ENCODE peak calls at places on chromosomes 12 and 14, in four cellular contexts. F is endodermal cell, D is IMR-90, S is colonic mucosa. N is an unnamed sample. For H3K4me1, the result is how much of the 10 kb centered on the place peaks cover.

GRCh38 chr12:93483151-93483807 is 16.0 kb downstream of the MRPL42 start:
- DNase-seq in F (no peak), D (peak), S (peak), N (no peak)

GRCh38 chr14:62373889-62374394 is 611.7 kb downstream of the SNAPC1 start:
- DNase-seq in F (no peak), D (peak), S (no peak), N (no peak)

GRCh38 chr12:45415393-45415817 is 199.5 kb downstream of the ANO6 start:
- DNase-seq in F (no peak), D (peak), S (no peak), N (peak)

GRCh38 chr12:124289634-124290600 is 5.0 kb upstream of the RFLNA start:
- DNase-seq in F (no peak), D (peak), S (no peak), N (no peak)

GRCh38 chr12:53561590-53561953 is 54.3 kb upstream of the NPFF start:
- DNase-seq in F (no peak), D (peak), S (no peak), N (no peak)

GRCh38 chr12:116880817-116881324 is 370 bp downstream of the HRK start:
- DNase-seq in F (peak), D (peak), S (peak), N (peak)

GRCh38 chr12:1633459-1633858 is 4.4 kb downstream of the WNT5B start:
- DNase-seq in F (no peak), D (no peak), S (no peak), N (no peak)

GRCh38 chr12:76030378-76031080 is 1.0 kb downstream of the PHLDA1 start:
- DNase-seq in F (no peak), D (peak), S (peak), N (peak)

GRCh38 chr14:100608064-100608463 is 20.8 kb upstream of the BEGAIN start:
- DNase-seq in F (no peak), D (no peak), S (no peak), N (no peak)

GRCh38 chr12:50841654-50842531 is 833 bp upstream of the TMPRSS12 start:
- DNase-seq in F (no peak), D (no peak), S (no peak), N (no peak)

GRCh38 chr14:86662334-86662733 is 1132.4 kb downstream of the FLRT2 start:
- DNase-seq in F (no peak), D (no peak), S (no peak), N (no peak)

GRCh38 chr12:104154806-104155205 is 16.8 kb upstream of the NFYB start:
- DNase-seq in F (peak), D (no peak), S (no peak), N (no peak)

GRCh38 chr14:50821471-50822464 is 9.2 kb downstream of the NIN start:
- DNase-seq in F (no peak), D (no peak), S (peak), N (peak)

GRCh38 chr12:43370299-43370698 is 181.7 kb downstream of the ADAMTS20 start:
- DNase-seq in F (no peak), D (peak), S (no peak), N (no peak)

GRCh38 chr12:95633049-95633545 is 81.8 kb upstream of the USP44 start:
- DNase-seq in F (no peak), D (peak), S (peak), N (no peak)

GRCh38 chr12:58841058-58841798 is 79.1 kb downstream of the LRIG3 start:
- DNase-seq in F (peak), D (no peak), S (no peak), N (no peak)

GRCh38 chr12:6335451-6336078 is 6.3 kb downstream of the TNFRSF1A start:
- DNase-seq in F (peak), D (peak), S (peak), N (peak)

DNA sequence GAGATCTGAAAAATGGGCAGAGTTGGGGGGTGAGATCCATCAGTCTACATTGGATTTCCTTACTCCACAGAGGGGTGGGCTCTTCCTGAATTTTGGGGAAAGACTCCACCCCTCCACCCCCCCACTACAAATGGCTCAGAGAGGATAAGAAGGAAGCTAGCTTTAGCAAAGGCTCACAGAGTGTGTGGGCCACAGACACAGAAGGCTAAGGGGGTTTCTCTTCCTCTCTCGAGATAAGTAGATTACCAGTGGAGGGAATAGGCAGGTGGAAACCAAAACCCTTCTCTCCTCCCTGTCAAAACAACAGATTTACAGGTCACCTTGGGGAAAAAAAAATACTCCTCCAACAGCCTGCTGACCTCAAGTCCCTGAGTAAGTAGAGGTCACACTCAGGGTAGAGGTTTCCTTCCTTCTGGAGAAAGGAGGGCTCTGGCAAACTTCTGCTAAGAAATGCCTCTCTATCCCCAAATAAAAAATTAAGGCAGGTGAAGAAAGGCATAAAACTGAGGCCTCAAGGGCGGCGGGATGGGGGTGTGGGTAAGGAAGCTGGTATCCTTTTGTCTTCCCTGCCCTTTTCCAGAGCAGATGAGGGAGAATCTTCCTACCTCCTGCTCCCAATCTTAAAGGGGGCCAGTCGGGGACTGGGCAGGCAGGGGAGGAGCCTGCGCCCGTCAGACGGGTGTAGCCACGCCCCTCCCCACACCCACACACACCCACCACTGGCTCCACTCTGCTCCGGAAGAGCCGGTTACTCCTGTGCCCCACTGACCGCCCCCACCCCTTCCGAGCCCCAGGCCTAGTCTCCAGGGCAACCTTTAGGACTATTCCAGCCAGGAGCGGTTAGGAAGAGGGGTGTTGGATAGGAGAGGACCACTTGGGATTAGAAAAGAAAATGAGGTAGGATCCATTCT is 1.9 kb upstream of the BAZ2A start:
- DNase-seq in F (peak), D (peak), S (peak), N (peak)
- H3K9ac ChIP-seq in F (no peak), D (peak), S (peak), N (peak)

GRCh38 chr12:3284411-3284810 is 206.6 kb upstream of the PRMT8 start:
- DNase-seq in F (no peak), D (no peak), S (no peak), N (no peak)

GRCh38 chr12:3291939-3292338 is 199.1 kb upstream of the PRMT8 start:
- DNase-seq in F (no peak), D (no peak), S (no peak), N (no peak)

GRCh38 chr12:3285570-3285969 is 205.4 kb upstream of the PRMT8 start:
- DNase-seq in F (no peak), D (no peak), S (no peak), N (no peak)

GRCh38 chr12:3289702-3290101 is 201.3 kb upstream of the PRMT8 start:
- DNase-seq in F (no peak), D (no peak), S (no peak), N (no peak)

DNA sequence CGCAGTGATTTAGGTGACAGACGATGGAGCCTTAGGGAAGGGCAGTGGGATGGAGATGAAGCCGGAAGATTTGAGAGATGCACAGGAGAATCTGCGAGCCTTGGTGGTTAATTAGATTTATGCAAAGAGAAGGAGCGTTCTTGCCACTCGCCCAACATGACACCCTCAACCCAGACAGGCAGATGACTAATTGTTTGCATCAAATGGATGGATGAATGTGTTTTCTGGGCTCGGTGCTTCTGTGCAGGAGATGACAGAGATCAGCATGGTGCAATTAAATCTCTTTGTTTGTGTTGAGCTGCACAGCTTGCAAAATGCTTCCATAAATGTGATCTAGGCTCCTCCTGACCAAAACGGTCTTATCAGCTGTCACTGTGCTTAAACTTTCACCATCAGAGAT is 202.3 kb upstream of the PRMT8 start:
- DNase-seq in F (no peak), D (no peak), S (no peak), N (no peak)
- H3K4me1 ChIP-seq in F (under half), D (under half), S (under half), N (under half)

GRCh38 chr14:90451443-90451842 is 54.6 kb downstream of the CALM1 start:
- DNase-seq in F (no peak), D (no peak), S (no peak), N (no peak)
- H3K27ac ChIP-seq in F (no peak), D (no peak), S (no peak), N (no peak)

DNA sequence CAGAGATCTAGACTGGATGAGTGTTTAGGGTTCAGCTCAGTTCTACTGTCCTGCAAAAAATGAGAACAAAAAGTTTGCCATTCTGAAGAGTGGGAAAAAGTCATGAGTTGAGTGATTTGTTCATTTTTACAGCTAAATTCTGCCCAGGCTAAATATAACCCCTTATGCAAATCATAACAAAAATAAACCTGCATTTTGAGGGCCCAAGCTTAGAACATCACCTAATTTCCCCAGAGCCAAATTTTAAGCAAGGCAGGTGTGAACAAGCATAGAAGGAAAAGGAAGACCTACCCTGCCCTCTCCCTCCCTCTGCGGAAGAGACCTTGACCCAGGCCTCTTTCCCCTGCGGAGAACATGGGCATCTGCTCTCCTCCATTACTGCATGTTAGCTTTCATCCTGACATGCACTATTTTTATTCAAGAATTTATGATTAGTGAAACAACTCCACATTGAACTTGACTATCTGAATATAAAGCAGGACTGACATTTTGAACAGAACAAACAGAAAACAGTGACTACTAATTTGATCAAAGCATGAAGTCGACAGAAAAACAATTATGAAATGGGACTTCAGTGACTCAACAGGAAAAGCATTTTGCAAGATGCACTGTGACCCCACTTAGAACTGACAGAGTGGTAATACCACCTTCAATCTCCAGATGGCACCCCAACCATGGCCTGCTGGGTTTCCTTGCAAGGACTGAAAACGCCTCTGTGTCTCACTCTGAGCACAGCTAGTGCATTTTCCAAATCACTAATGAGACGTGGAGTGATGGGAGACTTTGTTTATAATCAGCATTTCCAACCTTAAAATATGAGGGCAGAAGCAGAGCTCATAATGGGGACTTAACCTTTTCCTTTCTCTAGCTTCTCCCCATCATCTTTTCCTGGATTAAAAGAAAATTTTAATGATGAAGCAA is 30.9 kb upstream of the SELPLG start:
- DNase-seq in F (peak), D (peak), S (peak), N (peak)
- H3K9ac ChIP-seq in F (no peak), D (peak), S (peak), N (peak)

GRCh38 chr14:61119006-61119405 is 138.0 kb downstream of the SLC38A6 start:
- DNase-seq in F (no peak), D (no peak), S (no peak), N (peak)
- H3K4me1 ChIP-seq in F (under half), D (under half), S (under half), N (half or more)

GRCh38 chr12:22481557-22482104 is 62.7 kb downstream of the C2CD5 start:
- DNase-seq in F (no peak), D (no peak), S (peak), N (no peak)
- H3K27ac ChIP-seq in F (no peak), D (no peak), S (no peak), N (no peak)

GRCh38 chr14:95538801-95539509 is 4.1 kb downstream of the GLRX5 start:
- DNase-seq in F (peak), D (no peak), S (no peak), N (no peak)
- H3K9ac ChIP-seq in F (no peak), D (no peak), S (no peak), N (no peak)

DNA sequence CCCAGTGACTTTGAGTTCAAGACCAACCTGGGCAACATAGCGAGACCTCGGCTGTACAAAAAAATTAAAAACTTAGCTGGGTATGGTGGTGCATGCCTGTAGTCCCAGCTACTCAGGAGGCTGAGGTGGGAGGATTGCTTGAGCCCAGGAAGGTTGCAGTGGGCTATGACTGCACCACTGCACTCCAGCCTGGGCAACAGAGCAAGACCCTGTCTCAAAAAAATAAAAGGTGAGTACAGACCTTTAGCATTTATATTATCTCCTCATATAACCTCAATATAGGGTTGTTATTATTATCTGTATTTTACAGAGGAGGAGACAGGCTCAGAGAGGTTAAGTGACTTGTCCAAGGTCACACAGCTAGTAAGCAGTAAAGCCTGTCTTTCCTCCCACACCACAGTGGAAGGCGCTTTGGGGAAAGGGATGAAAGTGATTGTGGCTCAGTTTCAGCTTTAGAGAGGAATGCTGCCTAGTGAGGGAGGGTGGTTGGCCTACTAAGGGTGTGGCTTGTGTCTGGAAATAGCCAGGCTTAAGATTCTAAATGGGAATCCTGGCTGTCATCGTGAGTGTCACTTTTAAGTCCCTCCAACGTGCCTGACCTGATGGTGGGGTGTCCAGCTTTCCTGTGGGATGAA is 7.2 kb downstream of the TPCN1 start:
- DNase-seq in F (no peak), D (no peak), S (no peak), N (no peak)
- H3K4me1 ChIP-seq in F (under half), D (under half), S (under half), N (half or more)

DNA sequence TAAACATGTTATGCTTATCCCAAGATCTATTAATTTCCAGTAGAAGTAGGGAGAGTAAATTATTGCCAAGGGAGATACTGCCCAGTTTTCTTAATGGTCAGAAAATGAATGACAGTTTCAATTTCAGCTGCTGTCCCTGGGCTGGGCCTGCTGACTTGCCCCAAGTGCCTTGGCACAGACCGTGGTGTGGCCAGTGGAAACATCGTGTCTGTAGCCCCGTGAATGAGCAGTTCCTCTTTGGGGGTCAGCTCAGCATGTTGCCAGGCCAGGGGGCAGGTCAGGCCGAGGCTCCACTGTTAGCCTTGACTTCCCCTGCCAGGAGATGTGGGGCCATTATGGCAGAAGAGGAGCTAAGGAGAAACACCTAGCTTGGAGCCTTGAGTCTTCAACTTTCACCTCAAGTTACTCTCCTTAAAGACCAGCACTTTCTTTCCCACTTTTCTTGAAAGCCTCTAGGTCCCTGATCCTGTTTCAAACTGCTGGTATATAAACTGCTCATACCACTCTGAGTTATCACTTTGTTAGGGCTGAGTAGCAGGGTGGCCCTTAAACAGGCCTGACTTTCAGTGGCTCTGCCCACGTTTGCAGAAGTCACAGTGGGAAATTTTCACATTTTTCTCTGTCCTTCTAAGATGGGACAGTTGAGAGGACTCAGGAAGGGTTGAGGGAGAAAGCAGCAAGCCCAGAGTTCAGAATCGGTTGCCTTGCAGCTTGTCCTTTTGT is 73.2 kb downstream of the SUSD6 start:
- DNase-seq in F (no peak), D (no peak), S (no peak), N (no peak)
- H3K27ac ChIP-seq in F (peak), D (no peak), S (no peak), N (peak)

DNA sequence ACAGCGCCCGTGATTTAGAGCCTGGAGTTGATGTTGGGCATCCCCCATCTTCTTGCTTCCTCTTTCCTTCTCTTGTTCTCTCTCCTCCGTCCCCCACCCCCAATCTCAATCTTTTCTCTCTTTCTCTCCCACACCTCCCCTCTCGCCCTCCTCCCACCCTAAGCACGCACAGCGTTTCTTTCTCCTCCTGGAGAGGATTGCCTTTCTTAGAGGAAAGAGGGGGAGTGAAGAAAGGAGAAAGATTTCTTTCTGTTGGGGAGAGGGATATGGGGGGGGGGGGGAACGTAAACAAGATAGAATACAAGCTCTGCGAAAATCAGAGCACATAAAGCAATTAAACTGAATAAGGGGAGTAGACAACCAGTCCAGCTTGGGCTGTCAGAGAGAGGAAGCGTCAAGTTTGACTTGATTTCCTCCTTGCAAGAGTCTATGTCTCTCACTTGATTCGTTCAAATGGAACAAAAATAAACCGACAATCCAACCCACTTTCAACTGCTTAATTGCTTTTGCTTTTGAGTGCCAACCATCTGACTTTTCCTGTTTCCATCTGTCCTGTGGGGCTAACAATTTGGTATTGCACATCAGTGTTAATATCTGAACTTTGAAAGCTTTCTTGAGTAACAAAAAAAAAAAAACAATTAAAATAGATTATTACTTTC is 852 bp downstream of the SYT1 start:
- DNase-seq in F (no peak), D (no peak), S (no peak), N (no peak)
- H3K9ac ChIP-seq in F (no peak), D (no peak), S (no peak), N (no peak)